ENCODE peak calls at places on chromosomes 13 and 19, in seven cellular contexts. One of them, this sample, is unnamed.
A peak's percentile ranks its signal among the peaks of the same experiment; 100 is the strongest.

GRCh38 chr19:2537544-2537943 is 61.6 kb downstream of the GADD45B start:
- DNase-seq in activated naive CD8-positive, alpha-beta T cell treated with anti-CD3 and anti-CD28 coated beads, Interleukin-2, amount 50 U/mL, for 24 hours: no peak
- DNase-seq in MV-4-11: peak; percentile 65
- DNase-seq in Calu3: no peak
- DNase-seq in dorsolateral prefrontal cortex: no peak
- DNase-seq in NCI-H1092: no peak
- DNase-seq in left colon: no peak
- DNase-seq in this sample: no peak

GRCh38 chr19:19049406-19049805 is 14.4 kb upstream of the SLC25A42 start:
- DNase-seq in NCI-H1092: no peak
- DNase-seq in activated naive CD8-positive, alpha-beta T cell treated with anti-CD3 and anti-CD28 coated beads, Interleukin-2, amount 50 U/mL, for 24 hours: no peak
- DNase-seq in MV-4-11: peak; percentile 68
- DNase-seq in left colon: no peak
- DNase-seq in dorsolateral prefrontal cortex: no peak
- DNase-seq in Calu3: no peak
- DNase-seq in this sample: no peak

GRCh38 chr19:15563325-15563794 is 51.7 kb upstream of the CYP4F8 start:
- DNase-seq in left colon: peak; percentile 70
- DNase-seq in activated naive CD8-positive, alpha-beta T cell treated with anti-CD3 and anti-CD28 coated beads, Interleukin-2, amount 50 U/mL, for 24 hours: no peak
- DNase-seq in MV-4-11: peak; percentile 22
- DNase-seq in dorsolateral prefrontal cortex: no peak
- DNase-seq in Calu3: peak; percentile 64
- DNase-seq in NCI-H1092: peak; percentile 49
- DNase-seq in this sample: no peak

GRCh38 chr13:100533588-100534041 is 55.0 kb downstream of the GGACT start:
- DNase-seq in MV-4-11: no peak
- DNase-seq in NCI-H1092: peak; percentile 92
- DNase-seq in Calu3: no peak
- DNase-seq in activated naive CD8-positive, alpha-beta T cell treated with anti-CD3 and anti-CD28 coated beads, Interleukin-2, amount 50 U/mL, for 24 hours: no peak
- DNase-seq in left colon: no peak
- DNase-seq in dorsolateral prefrontal cortex: no peak
- DNase-seq in this sample: no peak

GRCh38 chr13:79710376-79710775 is 229.4 kb downstream of the NDFIP2 start:
- DNase-seq in NCI-H1092: no peak
- DNase-seq in activated naive CD8-positive, alpha-beta T cell treated with anti-CD3 and anti-CD28 coated beads, Interleukin-2, amount 50 U/mL, for 24 hours: no peak
- DNase-seq in left colon: no peak
- DNase-seq in dorsolateral prefrontal cortex: no peak
- DNase-seq in MV-4-11: no peak
- DNase-seq in Calu3: no peak
- DNase-seq in this sample: no peak

GRCh38 chr19:3440082-3440481 is 40.2 kb downstream of the SMIM24 start:
- DNase-seq in NCI-H1092: no peak
- DNase-seq in activated naive CD8-positive, alpha-beta T cell treated with anti-CD3 and anti-CD28 coated beads, Interleukin-2, amount 50 U/mL, for 24 hours: peak; percentile 67
- DNase-seq in left colon: peak; percentile 72
- DNase-seq in dorsolateral prefrontal cortex: no peak
- DNase-seq in Calu3: peak; percentile 60
- DNase-seq in MV-4-11: peak; percentile 40
- DNase-seq in this sample: no peak

GRCh38 chr19:49294401-49294800 is 30.6 kb downstream of the SLC6A16 start:
- DNase-seq in MV-4-11: no peak
- DNase-seq in dorsolateral prefrontal cortex: no peak
- DNase-seq in Calu3: no peak
- DNase-seq in left colon: no peak
- DNase-seq in activated naive CD8-positive, alpha-beta T cell treated with anti-CD3 and anti-CD28 coated beads, Interleukin-2, amount 50 U/mL, for 24 hours: no peak
- DNase-seq in NCI-H1092: no peak
- DNase-seq in this sample: no peak

GRCh38 chr19:5216141-5216847 is 124.3 kb downstream of the PTPRS start:
- DNase-seq in MV-4-11: no peak
- DNase-seq in dorsolateral prefrontal cortex: no peak
- DNase-seq in left colon: no peak
- DNase-seq in Calu3: no peak
- DNase-seq in NCI-H1092: no peak
- DNase-seq in activated naive CD8-positive, alpha-beta T cell treated with anti-CD3 and anti-CD28 coated beads, Interleukin-2, amount 50 U/mL, for 24 hours: no peak
- DNase-seq in this sample: no peak

GRCh38 chr19:16014923-16015804 is 61.1 kb upstream of the TPM4 start:
- DNase-seq in Calu3: no peak
- DNase-seq in left colon: no peak
- DNase-seq in MV-4-11: no peak
- DNase-seq in dorsolateral prefrontal cortex: peak; percentile 18
- DNase-seq in activated naive CD8-positive, alpha-beta T cell treated with anti-CD3 and anti-CD28 coated beads, Interleukin-2, amount 50 U/mL, for 24 hours: no peak
- DNase-seq in NCI-H1092: no peak
- DNase-seq in this sample: no peak

GRCh38 chr13:76663941-76664340 is 222.3 kb downstream of the KCTD12 start:
- DNase-seq in Calu3: no peak
- DNase-seq in dorsolateral prefrontal cortex: no peak
- DNase-seq in left colon: no peak
- DNase-seq in NCI-H1092: no peak
- DNase-seq in activated naive CD8-positive, alpha-beta T cell treated with anti-CD3 and anti-CD28 coated beads, Interleukin-2, amount 50 U/mL, for 24 hours: no peak
- DNase-seq in MV-4-11: peak; percentile 39
- DNase-seq in this sample: peak; percentile 26

GRCh38 chr19:3087769-3088168 is 6.4 kb upstream of the GNA11 start:
- DNase-seq in activated naive CD8-positive, alpha-beta T cell treated with anti-CD3 and anti-CD28 coated beads, Interleukin-2, amount 50 U/mL, for 24 hours: no peak
- DNase-seq in left colon: no peak
- DNase-seq in MV-4-11: no peak
- DNase-seq in dorsolateral prefrontal cortex: no peak
- DNase-seq in NCI-H1092: no peak
- DNase-seq in Calu3: no peak
- DNase-seq in this sample: no peak

GRCh38 chr13:98370806-98371553 is 193.9 kb upstream of the RNF113B start:
- DNase-seq in Calu3: no peak
- DNase-seq in activated naive CD8-positive, alpha-beta T cell treated with anti-CD3 and anti-CD28 coated beads, Interleukin-2, amount 50 U/mL, for 24 hours: no peak
- DNase-seq in left colon: peak; percentile 17
- DNase-seq in dorsolateral prefrontal cortex: no peak
- DNase-seq in NCI-H1092: no peak
- DNase-seq in MV-4-11: no peak
- DNase-seq in this sample: peak; percentile 72

GRCh38 chr19:48252625-48253024 is 3.1 kb downstream of the CARD8 start:
- DNase-seq in MV-4-11: no peak
- DNase-seq in left colon: no peak
- DNase-seq in NCI-H1092: no peak
- DNase-seq in Calu3: no peak
- DNase-seq in activated naive CD8-positive, alpha-beta T cell treated with anti-CD3 and anti-CD28 coated beads, Interleukin-2, amount 50 U/mL, for 24 hours: no peak
- DNase-seq in dorsolateral prefrontal cortex: no peak
- DNase-seq in this sample: no peak

GRCh38 chr19:51136891-51137551 is 5.1 kb upstream of the SIGLEC7 start:
- DNase-seq in Calu3: no peak
- DNase-seq in dorsolateral prefrontal cortex: no peak
- DNase-seq in activated naive CD8-positive, alpha-beta T cell treated with anti-CD3 and anti-CD28 coated beads, Interleukin-2, amount 50 U/mL, for 24 hours: no peak
- DNase-seq in left colon: no peak
- DNase-seq in MV-4-11: peak; percentile 95
- DNase-seq in NCI-H1092: no peak
- DNase-seq in this sample: no peak

GRCh38 chr13:80338781-80339577 is 1.9 kb downstream of the SPRY2 start:
- DNase-seq in Calu3: peak; percentile 43
- DNase-seq in left colon: peak; percentile 73
- DNase-seq in dorsolateral prefrontal cortex: peak; percentile 63
- DNase-seq in NCI-H1092: peak; percentile 37
- DNase-seq in MV-4-11: peak; percentile 47
- DNase-seq in activated naive CD8-positive, alpha-beta T cell treated with anti-CD3 and anti-CD28 coated beads, Interleukin-2, amount 50 U/mL, for 24 hours: peak; percentile 30
- DNase-seq in this sample: peak; percentile 66

GRCh38 chr19:33469171-33470039 is 52.2 kb downstream of the PEPD start:
- DNase-seq in NCI-H1092: no peak
- DNase-seq in left colon: no peak
- DNase-seq in Calu3: no peak
- DNase-seq in dorsolateral prefrontal cortex: peak; percentile 34
- DNase-seq in MV-4-11: no peak
- DNase-seq in activated naive CD8-positive, alpha-beta T cell treated with anti-CD3 and anti-CD28 coated beads, Interleukin-2, amount 50 U/mL, for 24 hours: no peak
- DNase-seq in this sample: no peak

GRCh38 chr13:40031031-40031430 is 375.6 kb downstream of the COG6 start:
- DNase-seq in activated naive CD8-positive, alpha-beta T cell treated with anti-CD3 and anti-CD28 coated beads, Interleukin-2, amount 50 U/mL, for 24 hours: no peak
- DNase-seq in left colon: no peak
- DNase-seq in NCI-H1092: no peak
- DNase-seq in MV-4-11: no peak
- DNase-seq in dorsolateral prefrontal cortex: no peak
- DNase-seq in Calu3: no peak
- DNase-seq in this sample: no peak

GRCh38 chr13:94251801-94252200 is 227.7 kb downstream of the DCT start:
- DNase-seq in MV-4-11: no peak
- DNase-seq in left colon: no peak
- DNase-seq in NCI-H1092: no peak
- DNase-seq in activated naive CD8-positive, alpha-beta T cell treated with anti-CD3 and anti-CD28 coated beads, Interleukin-2, amount 50 U/mL, for 24 hours: no peak
- DNase-seq in dorsolateral prefrontal cortex: no peak
- DNase-seq in Calu3: no peak
- DNase-seq in this sample: peak; percentile 14

GRCh38 chr13:30477346-30478235 is 11.9 kb upstream of the HMGB1 start:
- DNase-seq in left colon: no peak
- DNase-seq in activated naive CD8-positive, alpha-beta T cell treated with anti-CD3 and anti-CD28 coated beads, Interleukin-2, amount 50 U/mL, for 24 hours: no peak
- DNase-seq in dorsolateral prefrontal cortex: no peak
- DNase-seq in NCI-H1092: no peak
- DNase-seq in MV-4-11: peak; percentile 75
- DNase-seq in Calu3: no peak
- DNase-seq in this sample: no peak

GRCh38 chr19:7772752-7773291 is 9.8 kb downstream of the CLEC4M start:
- DNase-seq in Calu3: no peak
- DNase-seq in left colon: no peak
- DNase-seq in NCI-H1092: no peak
- DNase-seq in MV-4-11: peak; percentile 100
- DNase-seq in activated naive CD8-positive, alpha-beta T cell treated with anti-CD3 and anti-CD28 coated beads, Interleukin-2, amount 50 U/mL, for 24 hours: peak; percentile 34
- DNase-seq in dorsolateral prefrontal cortex: no peak
- DNase-seq in this sample: no peak

GRCh38 chr13:32838985-32839384 is 177.2 kb upstream of the KL start:
- DNase-seq in dorsolateral prefrontal cortex: no peak
- DNase-seq in activated naive CD8-positive, alpha-beta T cell treated with anti-CD3 and anti-CD28 coated beads, Interleukin-2, amount 50 U/mL, for 24 hours: no peak
- DNase-seq in Calu3: no peak
- DNase-seq in left colon: no peak
- DNase-seq in NCI-H1092: peak; percentile 73
- DNase-seq in MV-4-11: peak; percentile 34
- DNase-seq in this sample: no peak

GRCh38 chr19:11375143-11375948 is 880 bp downstream of the SWSAP1 start:
- DNase-seq in Calu3: peak; percentile 7
- DNase-seq in dorsolateral prefrontal cortex: peak; percentile 33
- DNase-seq in MV-4-11: peak; percentile 61
- DNase-seq in left colon: peak; percentile 76
- DNase-seq in activated naive CD8-positive, alpha-beta T cell treated with anti-CD3 and anti-CD28 coated beads, Interleukin-2, amount 50 U/mL, for 24 hours: peak; percentile 68
- DNase-seq in NCI-H1092: peak; percentile 26
- DNase-seq in this sample: peak; percentile 55

GRCh38 chr13:99085846-99086148 is 107.9 kb upstream of the DOCK9 start:
- DNase-seq in left colon: no peak
- DNase-seq in Calu3: no peak
- DNase-seq in dorsolateral prefrontal cortex: no peak
- DNase-seq in activated naive CD8-positive, alpha-beta T cell treated with anti-CD3 and anti-CD28 coated beads, Interleukin-2, amount 50 U/mL, for 24 hours: no peak
- DNase-seq in MV-4-11: no peak
- DNase-seq in NCI-H1092: no peak
- DNase-seq in this sample: no peak

GRCh38 chr13:22074403-22074802 is 403.5 kb downstream of the FGF9 start:
- DNase-seq in NCI-H1092: no peak
- DNase-seq in left colon: no peak
- DNase-seq in activated naive CD8-positive, alpha-beta T cell treated with anti-CD3 and anti-CD28 coated beads, Interleukin-2, amount 50 U/mL, for 24 hours: no peak
- DNase-seq in MV-4-11: no peak
- DNase-seq in Calu3: no peak
- DNase-seq in dorsolateral prefrontal cortex: no peak
- DNase-seq in this sample: no peak

GRCh38 chr13:40458283-40459031 is 208.0 kb downstream of the FOXO1 start:
- DNase-seq in left colon: no peak
- DNase-seq in activated naive CD8-positive, alpha-beta T cell treated with anti-CD3 and anti-CD28 coated beads, Interleukin-2, amount 50 U/mL, for 24 hours: no peak
- DNase-seq in dorsolateral prefrontal cortex: no peak
- DNase-seq in NCI-H1092: no peak
- DNase-seq in MV-4-11: no peak
- DNase-seq in Calu3: no peak
- DNase-seq in this sample: no peak

GRCh38 chr19:1665565-1666047 is 13.2 kb upstream of the TCF3 start:
- DNase-seq in activated naive CD8-positive, alpha-beta T cell treated with anti-CD3 and anti-CD28 coated beads, Interleukin-2, amount 50 U/mL, for 24 hours: no peak
- DNase-seq in NCI-H1092: no peak
- DNase-seq in Calu3: no peak
- DNase-seq in dorsolateral prefrontal cortex: no peak
- DNase-seq in left colon: no peak
- DNase-seq in MV-4-11: no peak
- DNase-seq in this sample: no peak

GRCh38 chr19:13154911-13155471 is 4.8 kb downstream of the IER2 start:
- DNase-seq in MV-4-11: peak; percentile 48
- DNase-seq in NCI-H1092: no peak
- DNase-seq in left colon: peak; percentile 93
- DNase-seq in activated naive CD8-positive, alpha-beta T cell treated with anti-CD3 and anti-CD28 coated beads, Interleukin-2, amount 50 U/mL, for 24 hours: peak; percentile 85
- DNase-seq in dorsolateral prefrontal cortex: no peak
- DNase-seq in Calu3: peak; percentile 89
- DNase-seq in this sample: peak; percentile 70

GRCh38 chr19:45403272-45403671 is 1.6 kb downstream of the PPP1R13L start:
- DNase-seq in Calu3: no peak
- DNase-seq in NCI-H1092: no peak
- DNase-seq in MV-4-11: no peak
- DNase-seq in left colon: no peak
- DNase-seq in dorsolateral prefrontal cortex: no peak
- DNase-seq in activated naive CD8-positive, alpha-beta T cell treated with anti-CD3 and anti-CD28 coated beads, Interleukin-2, amount 50 U/mL, for 24 hours: no peak
- DNase-seq in this sample: no peak

GRCh38 chr13:99377641-99378040 is 70.4 kb upstream of the GPR183 start:
- DNase-seq in dorsolateral prefrontal cortex: no peak
- DNase-seq in activated naive CD8-positive, alpha-beta T cell treated with anti-CD3 and anti-CD28 coated beads, Interleukin-2, amount 50 U/mL, for 24 hours: peak; percentile 1
- DNase-seq in NCI-H1092: no peak
- DNase-seq in Calu3: no peak
- DNase-seq in left colon: no peak
- DNase-seq in MV-4-11: no peak
- DNase-seq in this sample: no peak

GRCh38 chr19:53910170-53910518 is 1.1 kb downstream of the CACNG7 start:
- DNase-seq in dorsolateral prefrontal cortex: no peak
- DNase-seq in activated naive CD8-positive, alpha-beta T cell treated with anti-CD3 and anti-CD28 coated beads, Interleukin-2, amount 50 U/mL, for 24 hours: no peak
- DNase-seq in NCI-H1092: no peak
- DNase-seq in MV-4-11: no peak
- DNase-seq in left colon: no peak
- DNase-seq in Calu3: no peak
- DNase-seq in this sample: no peak

GRCh38 chr13:73223372-73223781 is 164.6 kb downstream of the KLF5 start:
- DNase-seq in dorsolateral prefrontal cortex: no peak
- DNase-seq in activated naive CD8-positive, alpha-beta T cell treated with anti-CD3 and anti-CD28 coated beads, Interleukin-2, amount 50 U/mL, for 24 hours: peak; percentile 40
- DNase-seq in NCI-H1092: no peak
- DNase-seq in Calu3: no peak
- DNase-seq in MV-4-11: peak; percentile 93
- DNase-seq in left colon: no peak
- DNase-seq in this sample: no peak

GRCh38 chr19:46697142-46697960 is 19.6 kb downstream of the PRKD2 start:
- DNase-seq in MV-4-11: peak; percentile 98
- DNase-seq in dorsolateral prefrontal cortex: peak; percentile 51
- DNase-seq in NCI-H1092: no peak
- DNase-seq in Calu3: no peak
- DNase-seq in left colon: peak; percentile 98
- DNase-seq in activated naive CD8-positive, alpha-beta T cell treated with anti-CD3 and anti-CD28 coated beads, Interleukin-2, amount 50 U/mL, for 24 hours: peak; percentile 36
- DNase-seq in this sample: peak; percentile 90